ENCODE peak calls at places on chromosomes 13 and 19, in nine cellular contexts. C is GM12878, L is upper lobe of left lung, F is GM20000, U is right atrium auricular region, D is WTC11, O is testis, R is ascending aorta, W is progenitor cell of endocrine pancreas. I is an unnamed sample.

GRCh38 chr13:95007322-95007721 is 293.9 kb downstream of the ABCC4 start:
- DNase-seq in C (no peak), W (no peak), O (peak; percentile 29), U (no peak), D (no peak), F (no peak), R (no peak), L (no peak), I (no peak)

GRCh38 chr19:23436318-23436717 is 41.0 kb upstream of the ZNF91 start:
- DNase-seq in U (no peak), R (no peak), W (no peak), F (no peak), L (no peak), D (peak; percentile 35), O (no peak), C (no peak), I (no peak)

GRCh38 chr19:19040417-19040816 is 7.0 kb downstream of the ARMC6 start:
- DNase-seq in R (peak; percentile 90), W (no peak), O (peak; percentile 68), F (no peak), C (no peak), L (no peak), D (no peak), U (peak; percentile 81), I (no peak)

GRCh38 chr13:21671793-21672680 is 1.2 kb downstream of the FGF9 start:
- DNase-seq in D (no peak), F (peak; percentile 35), U (no peak), O (no peak), C (no peak), W (no peak), R (no peak), L (no peak), I (no peak)

GRCh38 chr19:58550362-58551122 is 4.4 kb downstream of the CHMP2A start:
- DNase-seq in C (no peak), D (no peak), L (no peak), W (no peak), U (no peak), F (no peak), R (peak; percentile 60), O (no peak), I (no peak)

GRCh38 chr13:64529874-64530485 is 2700.2 kb downstream of the PCDH9 start:
- DNase-seq in F (peak; percentile 5), D (peak; percentile 36), U (no peak), O (no peak), C (no peak), W (no peak), R (no peak), L (no peak), I (peak; percentile 7)

GRCh38 chr13:50576156-50576555 is 267.3 kb downstream of the DLEU7 start:
- DNase-seq in W (no peak), U (no peak), R (no peak), L (peak; percentile 51), F (no peak), C (no peak), D (no peak), O (no peak), I (no peak)

GRCh38 chr13:63481334-63481733 is 2065.7 kb upstream of the PCDH20 start:
- DNase-seq in U (no peak), D (no peak), W (no peak), F (no peak), C (no peak), R (no peak), L (no peak), O (peak; percentile 22), I (no peak)

GRCh38 chr19:47429140-47429793 is 9.9 kb upstream of the MEIS3 start:
- DNase-seq in O (no peak), C (no peak), W (no peak), U (no peak), L (no peak), D (peak; percentile 50), R (no peak), F (no peak), I (no peak)

DNA sequence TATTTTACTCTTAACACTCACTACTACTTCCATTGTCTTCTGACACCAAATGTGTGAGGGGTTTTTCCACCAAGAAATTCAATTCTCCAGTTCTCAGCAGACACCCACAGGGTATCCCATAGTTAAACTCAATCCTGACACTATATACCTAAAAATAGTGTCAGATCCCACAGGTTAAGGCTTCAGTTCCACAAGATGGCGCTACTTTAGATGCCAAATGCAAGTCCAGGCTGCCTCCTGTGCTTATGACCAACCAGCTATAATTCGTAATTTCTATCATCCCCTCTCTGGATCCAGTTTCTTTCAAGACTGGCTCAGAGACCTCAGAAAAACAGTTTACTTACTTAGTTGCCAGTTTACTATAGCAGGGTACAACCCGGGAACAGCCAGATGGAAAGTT is 1146.2 kb upstream of the SPRY2 start:
- DNase-seq in C (no peak), O (peak; percentile 36), W (no peak), U (no peak), D (peak; percentile 49), R (no peak), L (no peak), F (no peak), I (no peak)
- TF ChIP-seq CTCF in C (peak; percentile 39), O (no peak), W (peak; percentile 58), U (peak; percentile 16), D (peak; percentile 35), R (no peak), L (no peak), F (peak; percentile 3), I (no peak)

DNA sequence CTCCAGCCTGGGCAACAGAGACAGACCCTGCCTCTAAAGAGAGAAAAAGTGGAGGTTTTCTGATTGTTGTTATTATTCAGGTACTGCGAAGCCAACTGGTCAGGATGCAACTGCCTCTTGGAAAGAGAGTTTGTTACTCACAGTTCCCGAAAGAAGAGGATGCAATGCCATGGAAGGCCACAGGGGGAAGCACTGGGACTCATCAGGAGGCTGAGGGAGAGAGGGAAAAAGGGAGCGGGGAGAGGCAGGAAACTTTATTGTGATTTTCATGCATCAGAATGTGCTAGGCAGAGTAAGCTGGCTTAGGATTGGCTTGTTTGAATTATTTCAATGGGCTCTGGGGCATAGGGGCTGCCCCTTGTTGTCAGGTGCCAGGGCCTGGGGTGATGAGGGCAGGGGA is 27.6 kb downstream of the MYO9B start:
- DNase-seq in D (peak; percentile 70), R (no peak), F (no peak), W (no peak), C (no peak), L (no peak), U (no peak), O (peak; percentile 34), I (no peak)
- TF ChIP-seq CTCF in D (peak; percentile 79), R (peak; percentile 48), F (peak; percentile 56), W (peak; percentile 46), C (peak; percentile 29), L (no peak), U (peak; percentile 49), O (no peak), I (peak; percentile 32)

DNA sequence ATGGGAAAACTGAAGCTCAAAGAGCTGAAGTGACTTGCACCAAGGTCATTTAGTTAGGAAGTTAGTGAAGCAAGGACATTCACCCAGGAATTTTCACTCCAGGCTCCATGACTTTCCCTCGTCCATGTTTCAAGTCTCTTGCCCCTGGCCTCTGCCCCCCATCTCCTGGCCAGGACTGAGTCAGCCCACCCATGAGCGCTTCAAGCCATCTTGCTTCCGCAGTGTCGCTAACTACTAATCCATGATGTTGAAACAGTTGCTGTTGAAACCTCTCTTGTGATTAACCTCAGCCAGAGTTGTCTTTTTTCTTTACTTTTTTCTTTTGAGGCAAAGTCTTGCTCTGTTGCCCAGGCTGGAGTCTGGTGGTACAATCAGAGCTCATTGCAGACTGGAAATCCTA is 29.7 kb upstream of the C1QTNF9 start:
- DNase-seq in D (no peak), U (no peak), R (no peak), L (no peak), F (no peak), C (no peak), O (no peak), W (no peak), I (no peak)
- TF ChIP-seq CTCF in D (no peak), U (no peak), R (no peak), L (no peak), F (no peak), C (no peak), O (no peak), W (no peak), I (no peak)

GRCh38 chr13:43787998-43788397 is 1.2 kb upstream of the ENOX1 start:
- DNase-seq in U (no peak), D (peak; percentile 20), F (peak; percentile 38), W (no peak), R (no peak), C (no peak), L (no peak), O (peak; percentile 47), I (peak; percentile 18)
- TF ChIP-seq CTCF in U (peak; percentile 51), D (no peak), F (peak; percentile 11), W (no peak), R (no peak), C (peak; percentile 11), L (peak; percentile 24), O (peak; percentile 33), I (no peak)

GRCh38 chr13:93226065-93226622 is 463 bp upstream of the GPC6 start:
- DNase-seq in W (no peak), R (no peak), U (no peak), F (no peak), D (no peak), L (no peak), O (no peak), C (no peak), I (no peak)

GRCh38 chr13:93227280-93227905 is 786 bp downstream of the GPC6 start:
- DNase-seq in L (peak; percentile 81), U (no peak), D (peak; percentile 56), R (no peak), C (no peak), W (peak; percentile 28), O (peak; percentile 33), F (no peak), I (no peak)

GRCh38 chr13:93226623-93227279 is at the start of gene GPC6:
- DNase-seq in R (peak; percentile 80), W (peak; percentile 25), D (peak; percentile 58), L (peak; percentile 77), C (no peak), O (peak; percentile 43), U (no peak), F (no peak), I (no peak)

GRCh38 chr13:93230466-93230865 is 3.9 kb downstream of the GPC6 start:
- DNase-seq in O (no peak), U (no peak), L (no peak), F (no peak), W (no peak), D (no peak), C (no peak), R (no peak), I (no peak)

GRCh38 chr13:93227906-93228801 is 1.5 kb downstream of the GPC6 start:
- DNase-seq in L (peak; percentile 87), F (no peak), W (peak; percentile 71), R (peak; percentile 81), D (peak; percentile 79), O (peak; percentile 55), C (no peak), U (peak; percentile 74), I (no peak)
- TF ChIP-seq CTCF in L (no peak), F (no peak), W (peak; percentile 81), R (peak; percentile 32), D (peak; percentile 34), O (no peak), C (no peak), U (peak; percentile 37), I (no peak)